ENCODE peak calls at places on chromosomes 7 and 10, in six cellular contexts. W, O, S, Z, Q and K are unnamed samples.

GRCh38 chr10:132711618-132712051 is 74.3 kb downstream of the NKX6-2 start:
- DNase-seq in Q (peak), O (no peak), W (no peak), S (no peak), Z (no peak), K (no peak)

GRCh38 chr10:61974611-61975010 is 73.1 kb downstream of the ARID5B start:
- DNase-seq in W (peak), S (no peak), Q (no peak), O (peak), Z (no peak), K (peak)

GRCh38 chr7:44275829-44276570 is 49.4 kb downstream of the CAMK2B start:
- DNase-seq in Q (peak), S (no peak), O (no peak), Z (no peak), W (no peak), K (no peak)

GRCh38 chr7:22061781-22062180 is 116.1 kb upstream of the CDCA7L start:
- DNase-seq in S (no peak), Z (no peak), O (no peak), W (no peak), Q (no peak), K (no peak)

GRCh38 chr10:78648256-78648860 is 420.4 kb upstream of the ZMIZ1 start:
- DNase-seq in W (peak), S (no peak), Z (peak), Q (no peak), O (no peak), K (no peak)

GRCh38 chr7:142716596-142716995 is 32.7 kb upstream of the PRSS1 start:
- DNase-seq in W (no peak), S (no peak), Q (no peak), O (no peak), Z (no peak), K (no peak)

GRCh38 chr7:52616552-52616951 is 418.9 kb upstream of the POM121L12 start:
- DNase-seq in Q (no peak), O (no peak), W (no peak), Z (no peak), S (no peak), K (no peak)

GRCh38 chr10:124084693-124085092 is 8.7 kb downstream of the CHST15 start:
- DNase-seq in W (no peak), Q (no peak), Z (no peak), O (no peak), S (no peak), K (no peak)

GRCh38 chr10:30114871-30115270 is 55.5 kb upstream of the JCAD start:
- DNase-seq in Z (no peak), Q (no peak), O (peak), S (no peak), W (no peak), K (no peak)

GRCh38 chr7:115097175-115097671 is 175.3 kb downstream of the MDFIC start:
- DNase-seq in Q (no peak), O (no peak), S (no peak), Z (peak), W (peak), K (no peak)

GRCh38 chr7:151400626-151401315 is 9.1 kb downstream of the WDR86 start:
- DNase-seq in Z (no peak), Q (peak), O (no peak), S (peak), W (no peak), K (no peak)

GRCh38 chr10:44756235-44756634 is 154.9 kb upstream of the TMEM72 start:
- DNase-seq in W (peak), Q (no peak), S (no peak), O (no peak), Z (peak), K (no peak)